ENCODE peak calls at places on chromosome 21, in four cellular contexts. One of them, this sample, is unnamed.

GRCh38 chr21:26798856-26799751 is 46.1 kb downstream of the ADAMTS1 start:
- DNase-seq in brain microvascular endothelial cell: no peak
- DNase-seq in AG04450: no peak
- DNase-seq in cardiac fibroblast: no peak
- DNase-seq in this sample: no peak

GRCh38 chr21:39531777-39532333 is 80.1 kb downstream of the SH3BGR start:
- DNase-seq in cardiac fibroblast: no peak
- DNase-seq in brain microvascular endothelial cell: no peak
- DNase-seq in AG04450: no peak
- DNase-seq in this sample: no peak

GRCh38 chr21:15436031-15436430 is 293.8 kb upstream of the USP25 start:
- DNase-seq in AG04450: no peak
- DNase-seq in brain microvascular endothelial cell: no peak
- DNase-seq in cardiac fibroblast: no peak
- DNase-seq in this sample: no peak

GRCh38 chr21:17745086-17745485 is 74.1 kb downstream of the C21orf91 start:
- DNase-seq in cardiac fibroblast: no peak
- DNase-seq in AG04450: no peak
- DNase-seq in brain microvascular endothelial cell: no peak
- DNase-seq in this sample: no peak

GRCh38 chr21:16072692-16073091 is 342.9 kb downstream of the USP25 start:
- DNase-seq in brain microvascular endothelial cell: peak
- DNase-seq in cardiac fibroblast: peak
- DNase-seq in AG04450: peak
- DNase-seq in this sample: peak

GRCh38 chr21:29221259-29221744 is 77.4 kb upstream of the BACH1 start:
- DNase-seq in cardiac fibroblast: peak
- DNase-seq in brain microvascular endothelial cell: peak
- DNase-seq in AG04450: peak
- DNase-seq in this sample: peak

GRCh38 chr21:19864456-19864855 is 1133.8 kb upstream of the NCAM2 start:
- DNase-seq in brain microvascular endothelial cell: no peak
- DNase-seq in cardiac fibroblast: no peak
- DNase-seq in AG04450: no peak
- DNase-seq in this sample: no peak

GRCh38 chr21:16046625-16047340 is 317.0 kb downstream of the USP25 start:
- DNase-seq in cardiac fibroblast: no peak
- DNase-seq in AG04450: no peak
- DNase-seq in brain microvascular endothelial cell: peak
- DNase-seq in this sample: no peak

GRCh38 chr21:39852726-39853510 is 14.3 kb upstream of the PCP4 start:
- DNase-seq in brain microvascular endothelial cell: no peak
- DNase-seq in cardiac fibroblast: no peak
- DNase-seq in AG04450: no peak
- DNase-seq in this sample: no peak

GRCh38 chr21:17539323-17539722 is 26.5 kb downstream of the CXADR start:
- DNase-seq in AG04450: no peak
- DNase-seq in cardiac fibroblast: no peak
- DNase-seq in brain microvascular endothelial cell: no peak
- DNase-seq in this sample: no peak

GRCh38 chr21:26637346-26637745 is 64.3 kb upstream of the CYYR1 start:
- DNase-seq in cardiac fibroblast: no peak
- DNase-seq in AG04450: no peak
- DNase-seq in brain microvascular endothelial cell: no peak
- DNase-seq in this sample: no peak

GRCh38 chr21:34229361-34229760 is 134.4 kb upstream of the KCNE2 start:
- DNase-seq in cardiac fibroblast: no peak
- DNase-seq in brain microvascular endothelial cell: no peak
- DNase-seq in AG04450: no peak
- DNase-seq in this sample: no peak

GRCh38 chr21:22764222-22764621 is 1766.0 kb downstream of the NCAM2 start:
- DNase-seq in cardiac fibroblast: no peak
- DNase-seq in brain microvascular endothelial cell: no peak
- DNase-seq in AG04450: no peak
- DNase-seq in this sample: no peak

GRCh38 chr21:38498057-38498833 is at the start of gene ERG:
- DNase-seq in brain microvascular endothelial cell: no peak
- DNase-seq in cardiac fibroblast: peak
- DNase-seq in AG04450: no peak
- DNase-seq in this sample: no peak

GRCh38 chr21:17250651-17251294 is 262.1 kb upstream of the CXADR start:
- DNase-seq in AG04450: no peak
- DNase-seq in cardiac fibroblast: no peak
- DNase-seq in brain microvascular endothelial cell: peak
- DNase-seq in this sample: no peak

GRCh38 chr21:39144191-39144590 is 39.1 kb downstream of the PSMG1 start:
- DNase-seq in cardiac fibroblast: no peak
- DNase-seq in brain microvascular endothelial cell: no peak
- DNase-seq in AG04450: no peak
- DNase-seq in this sample: no peak

GRCh38 chr21:16563795-16564194 is 834.0 kb downstream of the USP25 start:
- DNase-seq in cardiac fibroblast: peak
- DNase-seq in AG04450: no peak
- DNase-seq in brain microvascular endothelial cell: no peak
- DNase-seq in this sample: no peak

GRCh38 chr21:21147374-21147745 is 149.2 kb downstream of the NCAM2 start:
- DNase-seq in brain microvascular endothelial cell: no peak
- DNase-seq in cardiac fibroblast: no peak
- DNase-seq in AG04450: no peak
- DNase-seq in this sample: no peak

GRCh38 chr21:33554982-33555344 is 12.1 kb downstream of the SON start:
- DNase-seq in brain microvascular endothelial cell: no peak
- DNase-seq in AG04450: no peak
- DNase-seq in cardiac fibroblast: no peak
- DNase-seq in this sample: no peak

GRCh38 chr21:44887807-44888580 is 14.5 kb upstream of the PTTG1IP start:
- DNase-seq in brain microvascular endothelial cell: no peak
- DNase-seq in cardiac fibroblast: no peak
- DNase-seq in AG04450: no peak
- DNase-seq in this sample: no peak

GRCh38 chr21:43348801-43349261 is 78.1 kb downstream of the SIK1 start:
- DNase-seq in brain microvascular endothelial cell: peak
- DNase-seq in AG04450: no peak
- DNase-seq in cardiac fibroblast: peak
- DNase-seq in this sample: no peak

GRCh38 chr21:30839304-30839703 is 9.7 kb upstream of the KRTAP7-1 start:
- DNase-seq in AG04450: no peak
- DNase-seq in cardiac fibroblast: no peak
- DNase-seq in brain microvascular endothelial cell: peak
- DNase-seq in this sample: no peak

GRCh38 chr21:38247738-38248509 is 8.9 kb upstream of the KCNJ15 start:
- DNase-seq in brain microvascular endothelial cell: no peak
- DNase-seq in AG04450: no peak
- DNase-seq in cardiac fibroblast: no peak
- DNase-seq in this sample: no peak

GRCh38 chr21:37983336-37984095 is 67.3 kb upstream of the KCNJ6 start:
- DNase-seq in AG04450: no peak
- DNase-seq in cardiac fibroblast: no peak
- DNase-seq in brain microvascular endothelial cell: no peak
- DNase-seq in this sample: no peak

GRCh38 chr21:35190201-35190701 is 141.1 kb upstream of the RUNX1 start:
- DNase-seq in cardiac fibroblast: no peak
- DNase-seq in AG04450: no peak
- DNase-seq in brain microvascular endothelial cell: no peak
- DNase-seq in this sample: no peak

GRCh38 chr21:38847556-38847955 is 41.8 kb downstream of the ETS2 start:
- DNase-seq in cardiac fibroblast: peak
- DNase-seq in brain microvascular endothelial cell: no peak
- DNase-seq in AG04450: no peak
- DNase-seq in this sample: no peak

GRCh38 chr21:30446969-30447368 is 6.9 kb downstream of the KRTAP15-1 start:
- DNase-seq in brain microvascular endothelial cell: no peak
- DNase-seq in AG04450: no peak
- DNase-seq in cardiac fibroblast: no peak
- DNase-seq in this sample: no peak

GRCh38 chr21:21003701-21004100 is 5.5 kb downstream of the NCAM2 start:
- DNase-seq in AG04450: no peak
- DNase-seq in brain microvascular endothelial cell: peak
- DNase-seq in cardiac fibroblast: peak
- DNase-seq in this sample: no peak

GRCh38 chr21:21813295-21813694 is 815.1 kb downstream of the NCAM2 start:
- DNase-seq in cardiac fibroblast: no peak
- DNase-seq in brain microvascular endothelial cell: no peak
- DNase-seq in AG04450: no peak
- DNase-seq in this sample: no peak

GRCh38 chr21:43331962-43332458 is 94.9 kb downstream of the SIK1 start:
- DNase-seq in cardiac fibroblast: peak
- DNase-seq in brain microvascular endothelial cell: peak
- DNase-seq in AG04450: peak
- DNase-seq in this sample: peak

GRCh38 chr21:27476696-27477095 is 509.8 kb upstream of the ADAMTS5 start:
- DNase-seq in AG04450: peak
- DNase-seq in brain microvascular endothelial cell: peak
- DNase-seq in cardiac fibroblast: peak
- DNase-seq in this sample: no peak

GRCh38 chr21:10627316-10627863 is 106.0 kb downstream of the TPTE start:
- DNase-seq in brain microvascular endothelial cell: no peak
- DNase-seq in cardiac fibroblast: no peak
- DNase-seq in AG04450: no peak
- DNase-seq in this sample: no peak

GRCh38 chr21:20662523-20662922 is 335.7 kb upstream of the NCAM2 start:
- DNase-seq in cardiac fibroblast: no peak
- DNase-seq in AG04450: no peak
- DNase-seq in brain microvascular endothelial cell: no peak
- DNase-seq in this sample: no peak

GRCh38 chr21:30164796-30165195 is 1.8 kb downstream of the CLDN17 start:
- DNase-seq in cardiac fibroblast: no peak
- DNase-seq in brain microvascular endothelial cell: no peak
- DNase-seq in AG04450: no peak
- DNase-seq in this sample: no peak

GRCh38 chr21:44347911-44348451 is 5.4 kb upstream of the TRPM2 start:
- DNase-seq in brain microvascular endothelial cell: no peak
- DNase-seq in cardiac fibroblast: no peak
- DNase-seq in AG04450: no peak
- DNase-seq in this sample: no peak

GRCh38 chr21:19855522-19855921 is 1142.7 kb upstream of the NCAM2 start:
- DNase-seq in brain microvascular endothelial cell: no peak
- DNase-seq in cardiac fibroblast: no peak
- DNase-seq in AG04450: no peak
- DNase-seq in this sample: no peak

GRCh38 chr21:34887729-34888568 is 161.2 kb downstream of the RUNX1 start:
- DNase-seq in brain microvascular endothelial cell: peak
- DNase-seq in cardiac fibroblast: peak
- DNase-seq in AG04450: peak
- DNase-seq in this sample: peak

GRCh38 chr21:33651965-33652680 is 9.8 kb downstream of the ITSN1 start:
- DNase-seq in cardiac fibroblast: no peak
- DNase-seq in brain microvascular endothelial cell: no peak
- DNase-seq in AG04450: no peak
- DNase-seq in this sample: no peak

GRCh38 chr21:28704746-28705145 is 287.9 kb downstream of the LTN1 start:
- DNase-seq in cardiac fibroblast: peak
- DNase-seq in brain microvascular endothelial cell: no peak
- DNase-seq in AG04450: no peak
- DNase-seq in this sample: no peak

GRCh38 chr21:42239973-42240372 is 21.0 kb downstream of the ABCG1 start:
- DNase-seq in brain microvascular endothelial cell: no peak
- DNase-seq in cardiac fibroblast: no peak
- DNase-seq in AG04450: no peak
- DNase-seq in this sample: no peak
- TF ChIP-seq CTCF in brain microvascular endothelial cell: peak
- TF ChIP-seq CTCF in cardiac fibroblast: no peak
- TF ChIP-seq CTCF in AG04450: no peak
- TF ChIP-seq CTCF in this sample: no peak

GRCh38 chr21:14259669-14260458 is 43.9 kb downstream of the RBM11 start:
- DNase-seq in brain microvascular endothelial cell: peak
- DNase-seq in cardiac fibroblast: peak
- DNase-seq in AG04450: no peak
- DNase-seq in this sample: peak
- TF ChIP-seq CTCF in brain microvascular endothelial cell: peak
- TF ChIP-seq CTCF in cardiac fibroblast: peak
- TF ChIP-seq CTCF in AG04450: peak
- TF ChIP-seq CTCF in this sample: peak

GRCh38 chr21:32547018-32547417 is 38.3 kb downstream of the TCP10L start:
- DNase-seq in AG04450: no peak
- DNase-seq in brain microvascular endothelial cell: no peak
- DNase-seq in cardiac fibroblast: no peak
- DNase-seq in this sample: no peak
- TF ChIP-seq CTCF in AG04450: no peak
- TF ChIP-seq CTCF in brain microvascular endothelial cell: no peak
- TF ChIP-seq CTCF in cardiac fibroblast: no peak
- TF ChIP-seq CTCF in this sample: no peak

DNA sequence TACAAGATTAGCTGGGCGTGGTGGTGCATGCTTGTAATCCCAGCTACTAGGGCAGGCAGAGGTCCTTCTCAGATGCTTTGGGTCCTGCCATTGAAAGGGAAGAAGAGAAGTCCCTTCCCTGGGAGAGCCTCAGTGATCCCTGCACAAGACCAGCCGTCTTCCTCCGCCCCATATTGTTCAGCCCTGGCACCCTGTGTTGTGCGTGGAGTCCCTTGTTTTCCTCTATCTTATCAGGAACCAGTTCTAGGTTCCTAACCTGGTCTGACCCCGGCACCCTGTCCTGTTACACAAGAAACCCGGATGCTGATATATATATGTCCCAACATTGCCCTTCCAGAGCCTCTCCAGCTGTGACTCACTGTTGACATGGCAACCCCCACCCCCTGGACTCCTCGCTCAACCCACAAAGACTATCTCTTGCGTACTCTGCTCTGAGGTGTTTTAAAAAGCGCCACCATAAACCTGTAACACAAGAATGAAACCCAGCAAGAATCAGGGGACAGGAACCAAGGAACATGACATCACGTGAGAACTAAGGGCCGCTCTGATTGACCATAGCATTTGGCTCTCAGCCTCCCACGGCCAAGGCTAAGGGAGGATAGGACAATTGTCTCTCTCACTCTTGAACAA is 4.8 kb downstream of the MX2 start:
- DNase-seq in AG04450: peak
- DNase-seq in cardiac fibroblast: peak
- DNase-seq in brain microvascular endothelial cell: peak
- DNase-seq in this sample: no peak
- TF ChIP-seq CTCF in AG04450: no peak
- TF ChIP-seq CTCF in cardiac fibroblast: no peak
- TF ChIP-seq CTCF in brain microvascular endothelial cell: no peak
- TF ChIP-seq CTCF in this sample: no peak

GRCh38 chr21:32140212-32141008 is 138.4 kb downstream of the MIS18A start:
- DNase-seq in brain microvascular endothelial cell: no peak
- DNase-seq in AG04450: no peak
- DNase-seq in cardiac fibroblast: no peak
- DNase-seq in this sample: no peak

GRCh38 chr21:32141009-32141357 is 137.9 kb downstream of the MIS18A start:
- DNase-seq in cardiac fibroblast: no peak
- DNase-seq in AG04450: no peak
- DNase-seq in brain microvascular endothelial cell: no peak
- DNase-seq in this sample: no peak

GRCh38 chr21:32147041-32147440 is 131.8 kb downstream of the MIS18A start:
- DNase-seq in cardiac fibroblast: no peak
- DNase-seq in AG04450: no peak
- DNase-seq in brain microvascular endothelial cell: no peak
- DNase-seq in this sample: no peak

GRCh38 chr21:32138658-32139057 is 140.2 kb downstream of the MIS18A start:
- DNase-seq in cardiac fibroblast: no peak
- DNase-seq in AG04450: no peak
- DNase-seq in brain microvascular endothelial cell: no peak
- DNase-seq in this sample: no peak

GRCh38 chr21:32143222-32143939 is 135.5 kb downstream of the MIS18A start:
- DNase-seq in cardiac fibroblast: no peak
- DNase-seq in AG04450: no peak
- DNase-seq in brain microvascular endothelial cell: no peak
- DNase-seq in this sample: peak
- TF ChIP-seq CTCF in cardiac fibroblast: no peak
- TF ChIP-seq CTCF in AG04450: no peak
- TF ChIP-seq CTCF in brain microvascular endothelial cell: no peak
- TF ChIP-seq CTCF in this sample: no peak

This sample was measured in astrocyte of the cerebellum.